ENCODE peak calls at places on chromosome 11, in four cellular contexts. O is heart left ventricle, T is esophagus squamous epithelium, F is tibial nerve. H is an unnamed sample. For H3K36me3, the result is how much of the 10 kb centered on the place peaks cover.

GRCh38 chr11:9461760-9462134 is 935 bp downstream of the ZNF143 start:
- DNase-seq in O (no peak), T (no peak), F (no peak), H (peak)

GRCh38 chr11:33172996-33173395 is 11.7 kb upstream of the CSTF3 start:
- DNase-seq in O (peak), T (no peak), F (no peak), H (no peak)

GRCh38 chr11:93005239-93005638 is 35.8 kb downstream of the MTNR1B start:
- DNase-seq in O (no peak), T (no peak), F (no peak), H (peak)

GRCh38 chr11:66240781-66241136 is 27.7 kb upstream of the RAB1B start:
- DNase-seq in O (no peak), T (no peak), F (no peak), H (no peak)

GRCh38 chr11:27089746-27090145 is 49.1 kb downstream of the BBOX1 start:
- DNase-seq in O (no peak), T (no peak), F (no peak), H (peak)

GRCh38 chr11:74025467-74026166 is 16.7 kb upstream of the UCP3 start:
- DNase-seq in O (no peak), T (no peak), F (no peak), H (peak)

GRCh38 chr11:122440783-122441701 is 214.5 kb upstream of the UBASH3B start:
- DNase-seq in O (peak), T (no peak), F (peak), H (no peak)

GRCh38 chr11:99535819-99536218 is 515.1 kb downstream of the CNTN5 start:
- DNase-seq in O (no peak), T (no peak), F (no peak), H (no peak)

GRCh38 chr11:76251576-76251975 is 45.3 kb upstream of the WNT11 start:
- DNase-seq in O (no peak), T (no peak), F (peak), H (no peak)

GRCh38 chr11:30567644-30568043 is 18.5 kb downstream of the MPPED2 start:
- DNase-seq in O (no peak), T (no peak), F (no peak), H (no peak)

GRCh38 chr11:110125632-110126031 is 32.4 kb downstream of the ZC3H12C start:
- DNase-seq in O (no peak), T (no peak), F (no peak), H (peak)

GRCh38 chr11:75214411-75214821 is 26.2 kb upstream of the TPBGL start:
- DNase-seq in O (peak), T (no peak), F (peak), H (peak)

GRCh38 chr11:120306519-120307242 is 18.4 kb upstream of the TLCD5 start:
- DNase-seq in O (peak), T (no peak), F (no peak), H (peak)

GRCh38 chr11:21556936-21557335 is 635.9 kb upstream of the ANO5 start:
- DNase-seq in O (no peak), T (no peak), F (no peak), H (peak)

GRCh38 chr11:34234086-34234740 is 123.6 kb downstream of the ABTB2 start:
- DNase-seq in O (no peak), T (no peak), F (no peak), H (peak)

GRCh38 chr11:16986434-16987204 is 27.6 kb downstream of the PLEKHA7 start:
- DNase-seq in O (no peak), T (no peak), F (no peak), H (no peak)

GRCh38 chr11:102288745-102289083 is 28.6 kb upstream of the BIRC3 start:
- DNase-seq in O (no peak), T (no peak), F (no peak), H (no peak)

GRCh38 chr11:102287963-102288744 is 29.1 kb upstream of the BIRC3 start:
- DNase-seq in O (no peak), T (no peak), F (peak), H (peak)

GRCh38 chr11:102283088-102283487 is 34.2 kb upstream of the BIRC3 start:
- DNase-seq in O (no peak), T (no peak), F (no peak), H (no peak)

GRCh38 chr11:102284008-102284407 is 33.3 kb upstream of the BIRC3 start:
- DNase-seq in O (no peak), T (no peak), F (no peak), H (no peak)

GRCh38 chr11:102286292-102286691 is 31.0 kb upstream of the BIRC3 start:
- DNase-seq in O (no peak), T (no peak), F (no peak), H (no peak)
- TF ChIP-seq CTCF in O (no peak), T (no peak), F (no peak), H (no peak)

GRCh38 chr11:103586756-103587155 is 449.7 kb upstream of the DDI1 start:
- DNase-seq in O (no peak), T (no peak), F (no peak), H (peak)

GRCh38 chr11:103585401-103585800 is 451.0 kb upstream of the DDI1 start:
- DNase-seq in O (no peak), T (no peak), F (no peak), H (no peak)

GRCh38 chr11:103585911-103586310 is 450.5 kb upstream of the DDI1 start:
- DNase-seq in O (no peak), T (no peak), F (no peak), H (no peak)

GRCh38 chr11:103591554-103591953 is 444.9 kb upstream of the DDI1 start:
- DNase-seq in O (no peak), T (no peak), F (no peak), H (peak)

DNA sequence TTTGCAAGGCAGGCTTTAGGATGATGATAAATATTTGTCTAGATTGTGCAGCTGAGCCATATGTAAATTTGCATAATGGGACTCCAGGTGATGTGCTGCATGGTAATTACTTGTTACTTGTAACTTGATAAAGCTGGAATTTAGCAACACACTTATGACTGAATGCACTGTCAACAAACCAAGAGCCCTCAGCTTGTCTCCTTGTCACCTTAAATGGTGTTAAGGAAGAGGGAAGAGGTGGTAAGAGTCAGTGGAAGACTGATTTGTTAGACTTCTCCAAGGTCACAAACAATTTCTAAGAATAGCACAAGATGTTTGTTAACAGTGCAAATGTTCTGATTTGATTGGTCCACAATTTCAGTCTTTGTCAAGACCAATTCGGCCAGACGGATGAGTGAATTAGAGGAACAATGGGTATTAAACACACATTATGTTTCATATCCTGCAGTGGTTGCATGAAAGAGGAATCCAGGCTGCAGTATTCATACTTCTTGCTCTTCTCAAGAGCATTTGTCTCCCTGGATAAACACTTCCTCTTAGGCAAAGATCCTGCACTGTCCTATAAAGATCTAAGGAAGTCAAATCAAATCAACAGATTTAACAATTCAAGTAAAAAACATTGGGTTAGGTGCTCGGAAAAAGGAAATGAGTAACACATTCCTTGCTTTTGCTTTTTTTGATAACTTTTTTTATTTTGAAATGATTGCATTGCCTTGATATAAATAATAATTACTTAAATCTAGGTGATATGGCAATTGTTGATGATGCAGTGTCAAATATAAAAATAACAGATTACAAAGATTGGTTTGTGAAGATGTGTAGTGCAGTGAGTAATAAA is 448.3 kb upstream of the DDI1 start:
- DNase-seq in O (no peak), T (no peak), F (no peak), H (peak)
- H3K4me3 ChIP-seq in O (no peak), T (no peak), F (no peak), H (no peak)

GRCh38 chr11:64911689-64912088 is 5.3 kb downstream of the ATG2A start:
- DNase-seq in O (no peak), T (no peak), F (no peak), H (no peak)

GRCh38 chr11:64909653-64910343 is 7.2 kb downstream of the ATG2A start:
- DNase-seq in O (no peak), T (no peak), F (no peak), H (no peak)

GRCh38 chr11:64910451-64911093 is 6.4 kb downstream of the ATG2A start:
- DNase-seq in O (no peak), T (no peak), F (no peak), H (no peak)

GRCh38 chr11:64913171-64913727 is 3.8 kb downstream of the ATG2A start:
- DNase-seq in O (no peak), T (no peak), F (no peak), H (no peak)

GRCh38 chr11:64911142-64911541 is 5.9 kb downstream of the ATG2A start:
- DNase-seq in O (no peak), T (no peak), F (no peak), H (no peak)
- H3K36me3 ChIP-seq in O (under half), T (half or more), F (half or more), H (under half)

DNA sequence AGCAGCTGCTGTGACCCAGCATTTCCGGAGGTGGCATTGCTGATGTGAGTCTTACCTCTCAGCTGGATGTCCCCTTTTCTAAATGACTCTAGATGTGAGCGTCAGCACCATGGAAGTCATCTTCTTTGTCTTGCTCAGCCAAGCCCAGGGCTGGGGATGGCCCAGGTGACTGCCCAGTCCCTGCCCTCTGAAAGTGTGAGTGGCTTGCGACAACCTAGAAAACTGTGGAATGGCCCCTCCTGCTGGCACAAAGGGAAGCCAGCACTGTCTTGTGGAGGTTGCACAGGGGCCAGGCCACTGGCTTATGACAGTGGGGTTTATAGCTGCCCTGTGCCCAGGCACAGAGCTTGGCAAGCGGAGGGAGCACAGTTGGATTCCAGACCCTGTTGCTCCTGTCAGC is 6.2 kb downstream of the TUB start:
- DNase-seq in O (peak), T (no peak), F (no peak), H (no peak)
- TF ChIP-seq CTCF in O (peak), T (no peak), F (no peak), H (peak)

GRCh38 chr11:117875397-117876048 is 935 bp downstream of the FXYD6 start:
- DNase-seq in O (no peak), T (no peak), F (no peak), H (no peak)
- H3K4me3 ChIP-seq in O (peak), T (no peak), F (peak), H (no peak)

GRCh38 chr11:62592216-62592815 is 993 bp upstream of the TUT1 start:
- DNase-seq in O (no peak), T (no peak), F (no peak), H (no peak)

GRCh38 chr11:62592989-62593421 is 1.7 kb upstream of the TUT1 start:
- DNase-seq in O (peak), T (no peak), F (no peak), H (no peak)

GRCh38 chr11:62595124-62595523 is 3.8 kb upstream of the TUT1 start:
- DNase-seq in O (peak), T (no peak), F (no peak), H (no peak)

GRCh38 chr11:62591448-62592215 is at the start of gene TUT1:
- DNase-seq in O (peak), T (peak), F (peak), H (peak)

DNA sequence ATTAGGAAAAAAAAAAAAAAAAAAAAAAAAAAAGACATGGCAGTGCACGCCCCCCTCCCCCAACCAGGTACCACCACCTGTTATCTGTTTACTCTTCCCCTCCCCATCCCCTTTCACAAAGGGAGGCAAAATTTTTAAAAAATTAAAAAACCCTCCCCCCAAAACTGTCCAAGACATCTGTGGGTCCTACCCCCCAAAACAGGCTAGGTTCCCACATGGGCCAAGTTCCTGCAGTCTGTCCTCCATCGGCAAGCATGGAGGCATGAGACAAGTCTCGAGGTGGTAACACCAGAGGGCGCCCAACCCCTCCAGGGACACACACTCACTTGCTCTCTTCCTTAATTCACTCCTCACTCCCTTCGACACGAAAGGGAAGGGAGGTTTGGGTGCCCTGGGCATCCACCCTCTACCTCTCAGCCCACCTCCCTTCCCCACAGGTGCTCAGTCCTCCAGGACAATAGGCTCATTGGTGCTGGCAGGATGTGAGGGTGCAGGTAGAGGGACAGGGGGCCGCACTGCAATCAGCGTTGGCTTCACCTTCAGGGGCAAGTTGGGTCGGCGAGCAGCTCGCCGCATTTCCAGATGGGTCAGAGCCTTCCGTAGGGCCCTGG is 2.2 kb upstream of the TUT1 start:
- DNase-seq in O (peak), T (no peak), F (peak), H (peak)
- H3K36me3 ChIP-seq in O (under half), T (under half), F (under half), H (under half)

GRCh38 chr11:72598466-72598865 is 75.8 kb downstream of the PDE2A start:
- DNase-seq in O (no peak), T (no peak), F (peak), H (no peak)

GRCh38 chr11:72600557-72600956 is 73.7 kb downstream of the PDE2A start:
- DNase-seq in O (no peak), T (no peak), F (no peak), H (no peak)

GRCh38 chr11:72602250-72602904 is 71.8 kb downstream of the PDE2A start:
- DNase-seq in O (no peak), T (no peak), F (no peak), H (no peak)

GRCh38 chr11:72599325-72600117 is 74.7 kb downstream of the PDE2A start:
- DNase-seq in O (no peak), T (no peak), F (no peak), H (no peak)

GRCh38 chr11:72598901-72599300 is 75.3 kb downstream of the PDE2A start:
- DNase-seq in O (peak), T (no peak), F (peak), H (no peak)
- TF ChIP-seq CTCF in O (peak), T (peak), F (no peak), H (peak)

DNA sequence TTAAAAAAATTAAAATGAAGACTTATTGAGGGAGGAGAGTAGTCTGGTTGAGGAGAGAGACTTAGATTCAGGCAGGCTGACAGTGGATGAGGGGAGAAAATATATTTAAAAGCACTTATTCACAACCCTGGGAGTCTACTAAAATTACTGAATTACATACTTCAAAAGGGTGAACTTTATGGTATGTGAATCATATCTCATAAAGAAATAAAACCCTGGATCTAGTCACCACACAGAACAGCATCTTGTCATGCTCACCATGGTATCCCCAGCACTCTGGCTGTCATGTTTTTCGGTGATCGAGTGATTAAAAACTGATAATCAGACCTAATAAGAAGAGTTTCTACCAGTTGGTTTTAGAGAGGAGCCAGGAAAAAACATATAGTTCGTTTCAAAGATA is 11.0 kb downstream of the TEAD1 start:
- DNase-seq in O (no peak), T (no peak), F (no peak), H (no peak)
- H3K4me3 ChIP-seq in O (no peak), T (no peak), F (no peak), H (no peak)

DNA sequence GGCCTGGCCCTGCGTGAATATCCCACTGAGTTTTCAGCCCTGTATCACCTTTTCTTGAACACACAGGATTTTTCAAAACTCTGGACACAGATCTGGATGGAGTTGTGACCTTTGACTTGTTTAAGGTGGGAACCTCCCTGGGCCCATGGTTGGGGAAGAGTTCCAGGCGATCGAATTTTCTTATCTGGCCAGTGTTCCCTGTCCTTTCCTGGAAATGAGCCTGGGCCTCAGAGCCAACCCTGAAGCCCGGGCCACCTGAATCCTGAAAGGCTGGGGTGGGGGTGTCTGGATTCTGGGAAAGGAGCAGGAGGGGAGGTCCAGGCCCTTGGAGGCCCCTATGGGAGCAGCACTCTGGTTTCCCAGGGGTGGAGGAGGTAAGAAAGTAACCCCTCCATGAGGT is 29.0 kb downstream of the CAPN1 start:
- DNase-seq in O (no peak), T (no peak), F (no peak), H (no peak)
- H3K36me3 ChIP-seq in O (under half), T (half or more), F (under half), H (under half)

DNA sequence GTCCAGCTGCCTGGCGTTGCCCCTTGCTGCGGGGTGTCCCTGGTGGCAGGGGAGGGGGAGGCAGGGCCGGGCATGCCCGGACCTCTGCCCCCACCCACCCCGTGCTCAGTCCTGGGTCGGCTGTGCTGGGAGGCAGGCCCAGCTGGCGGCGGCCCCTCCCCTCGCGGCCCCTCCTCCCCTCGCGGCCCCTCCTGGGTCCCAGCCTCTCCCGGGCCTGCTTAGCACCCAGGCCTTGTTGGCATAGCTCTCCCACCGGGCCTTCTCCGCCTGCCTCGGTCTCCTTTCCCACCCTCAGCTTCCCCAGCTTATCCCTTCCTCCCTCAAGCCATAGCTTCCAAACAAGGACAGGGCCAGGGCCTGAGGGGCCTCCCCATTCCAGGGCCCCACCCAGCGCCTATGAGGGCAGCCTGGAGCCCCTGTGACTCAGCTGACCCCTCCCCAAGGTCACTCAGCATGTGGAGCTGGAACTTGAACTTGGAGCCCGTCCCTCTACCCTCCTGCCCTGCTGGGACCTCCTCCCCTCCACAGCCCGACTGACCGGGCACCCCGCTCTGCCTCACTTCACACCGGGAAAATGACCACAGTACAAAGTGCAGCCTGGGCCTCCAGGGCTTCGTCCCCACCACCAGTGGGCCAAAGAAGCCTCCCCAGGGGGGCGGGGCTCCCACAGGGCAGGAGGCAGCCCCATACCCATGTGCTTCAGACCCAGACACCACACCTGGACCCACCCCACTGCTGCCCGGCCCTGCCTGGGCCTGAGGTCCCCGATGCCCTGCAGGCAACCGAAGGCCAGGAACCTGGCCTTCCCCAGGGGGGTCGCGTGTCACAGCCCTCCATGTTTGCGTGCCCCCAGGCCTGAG is 1.2 kb downstream of the EPS8L2 start:
- DNase-seq in O (no peak), T (no peak), F (no peak), H (no peak)
- TF ChIP-seq CTCF in O (no peak), T (no peak), F (no peak), H (no peak)

H was measured in bronchial epithelial cell.